ENCODE peak calls at places on chromosomes 5 and 9, in ten cellular contexts. J is AG04450, U is NB4, Y is cardiac fibroblast, E is OCI-LY7, M is heart right ventricle, I is upper lobe of right lung, G is cardiac muscle cell, Q is lower lobe of right lung, W is PC-9. S is an unnamed sample.

GRCh38 chr5:93870649-93871048 is 129.2 kb upstream of the POU5F2 start:
- DNase-seq in J (no peak), U (no peak), Y (no peak), E (no peak), M (no peak), I (no peak), G (no peak), Q (no peak), W (no peak), S (no peak)

GRCh38 chr5:98770158-98770910 is 3.1 kb upstream of the RGMB start:
- DNase-seq in J (no peak), U (peak), Y (peak), E (no peak), M (peak), I (peak), G (peak), Q (peak), W (peak), S (peak)

GRCh38 chr9:2028888-2029287 is 13.7 kb downstream of the SMARCA2 start:
- DNase-seq in J (no peak), U (no peak), Y (no peak), E (no peak), M (no peak), I (no peak), G (no peak), Q (no peak), W (no peak), S (no peak)

GRCh38 chr5:83632874-83633273 is 87.8 kb downstream of the HAPLN1 start:
- DNase-seq in J (peak), U (no peak), Y (peak), E (no peak), M (no peak), I (no peak), G (peak), Q (no peak), W (peak), S (peak)

GRCh38 chr5:14806452-14806851 is 65.1 kb downstream of the ANKH start:
- DNase-seq in J (peak), U (no peak), Y (peak), E (no peak), M (peak), I (no peak), G (peak), Q (no peak), W (no peak), S (peak)

GRCh38 chr5:96220610-96221390 is 212.2 kb downstream of the PCSK1 start:
- DNase-seq in J (no peak), U (no peak), Y (peak), E (no peak), M (no peak), I (no peak), G (peak), Q (no peak), W (no peak), S (peak)

GRCh38 chr9:89054865-89055495 is 63.7 kb downstream of the S1PR3 start:
- DNase-seq in J (no peak), U (no peak), Y (no peak), E (no peak), M (no peak), I (no peak), G (no peak), Q (no peak), W (no peak), S (no peak)

GRCh38 chr5:172691886-172692285 is 50.8 kb downstream of the NEURL1B start:
- DNase-seq in J (no peak), U (no peak), Y (no peak), E (no peak), M (no peak), I (no peak), G (no peak), Q (no peak), W (no peak), S (no peak)

GRCh38 chr5:150410524-150411244 is 2.0 kb downstream of the CD74 start:
- DNase-seq in J (peak), U (peak), Y (peak), E (peak), M (no peak), I (no peak), G (peak), Q (no peak), W (peak), S (peak)

GRCh38 chr9:86354882-86355399 is 731 bp upstream of the TUT7 start:
- DNase-seq in J (no peak), U (no peak), Y (peak), E (peak), M (no peak), I (no peak), G (peak), Q (no peak), W (no peak), S (no peak)

GRCh38 chr5:64811050-64811640 is 42.4 kb downstream of the CWC27 start:
- DNase-seq in J (peak), U (peak), Y (peak), E (peak), M (no peak), I (no peak), G (peak), Q (no peak), W (no peak), S (peak)

GRCh38 chr9:116689117-116689516 is 2.0 kb downstream of the TRIM32 start:
- DNase-seq in J (no peak), U (no peak), Y (no peak), E (no peak), M (no peak), I (no peak), G (no peak), Q (no peak), W (no peak), S (no peak)
- H3K4me3 ChIP-seq in J (no peak), U (no peak), Y (no peak), E (no peak), M (no peak), I (no peak), G (no peak), Q (no peak), W (no peak), S (no peak)

GRCh38 chr9:137303031-137303892 is 1.2 kb upstream of the NRARP start:
- DNase-seq in J (no peak), U (peak), Y (no peak), E (no peak), M (peak), I (peak), G (no peak), Q (peak), W (no peak), S (no peak)

GRCh38 chr9:137303893-137304382 is 1.9 kb upstream of the NRARP start:
- DNase-seq in J (no peak), U (no peak), Y (no peak), E (no peak), M (peak), I (peak), G (no peak), Q (no peak), W (no peak), S (no peak)

GRCh38 chr9:137305060-137305787 is 3.2 kb upstream of the NRARP start:
- DNase-seq in J (no peak), U (no peak), Y (peak), E (peak), M (peak), I (peak), G (peak), Q (peak), W (peak), S (peak)

GRCh38 chr9:137305788-137306545 is 3.9 kb upstream of the NRARP start:
- DNase-seq in J (no peak), U (no peak), Y (no peak), E (no peak), M (peak), I (peak), G (no peak), Q (no peak), W (no peak), S (no peak)

GRCh38 chr9:137304383-137305059 is 2.5 kb upstream of the NRARP start:
- DNase-seq in J (no peak), U (no peak), Y (no peak), E (no peak), M (peak), I (peak), G (no peak), Q (no peak), W (no peak), S (no peak)
- TF ChIP-seq CTCF in J (peak), U (no peak), Y (peak), E (peak), M (no peak), I (peak), G (peak), Q (peak), W (no peak), S (no peak)

GRCh38 chr5:124628721-124629596 is 117.5 kb downstream of the ZNF608 start:
- DNase-seq in J (peak), U (peak), Y (peak), E (no peak), M (no peak), I (no peak), G (peak), Q (no peak), W (peak), S (peak)
- H3K4me3 ChIP-seq in J (no peak), U (no peak), Y (no peak), E (no peak), M (no peak), I (no peak), G (no peak), Q (no peak), W (peak), S (no peak)

DNA sequence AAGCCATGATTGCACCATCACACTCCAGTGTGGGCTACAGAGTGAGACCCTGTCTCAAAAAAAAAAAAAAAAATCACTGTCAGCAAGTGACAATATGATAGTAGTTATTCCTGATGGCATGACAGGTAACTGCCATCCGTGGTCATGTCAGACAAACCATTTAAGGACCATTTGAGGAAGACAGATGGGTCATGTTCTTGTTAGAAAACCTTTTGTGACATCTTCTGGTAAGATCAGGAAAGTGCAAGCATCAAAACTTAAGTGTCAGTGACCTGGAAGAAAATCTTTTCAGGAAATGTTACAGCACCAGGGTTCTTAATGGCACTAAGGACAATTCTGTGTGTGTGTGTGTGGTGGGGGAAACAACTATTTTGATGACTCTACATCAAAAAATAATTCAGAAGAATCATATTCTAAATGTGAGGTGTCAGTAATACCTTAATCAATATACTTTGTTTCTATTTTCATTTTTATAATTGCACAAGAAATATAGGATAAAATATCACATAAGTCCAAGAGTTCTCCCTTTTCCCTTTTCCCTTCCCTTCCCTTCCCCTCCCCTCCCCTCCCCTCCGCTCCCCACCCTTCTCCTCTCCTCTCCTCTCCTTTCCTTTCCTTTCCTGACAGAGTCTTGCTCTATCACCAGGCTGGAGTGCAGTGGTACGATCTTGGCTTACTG is 17.8 kb downstream of the SLC38A9 start:
- DNase-seq in J (no peak), U (peak), Y (peak), E (peak), M (no peak), I (no peak), G (peak), Q (no peak), W (no peak), S (peak)
- TF ChIP-seq CTCF in J (peak), U (peak), Y (peak), E (peak), M (no peak), I (peak), G (peak), Q (peak), W (peak), S (peak)

GRCh38 chr9:101487443-101487855 is 46.2 kb upstream of the RNF20 start:
- DNase-seq in J (no peak), U (no peak), Y (no peak), E (no peak), M (no peak), I (no peak), G (no peak), Q (no peak), W (no peak), S (no peak)
- H3K4me3 ChIP-seq in J (peak), U (no peak), Y (no peak), E (no peak), M (peak), I (peak), G (peak), Q (peak), W (no peak), S (peak)

GRCh38 chr5:9573796-9574195 is 27.9 kb upstream of the SEMA5A start:
- DNase-seq in J (no peak), U (no peak), Y (no peak), E (no peak), M (no peak), I (no peak), G (no peak), Q (no peak), W (no peak), S (no peak)

GRCh38 chr5:9567039-9567438 is 21.2 kb upstream of the SEMA5A start:
- DNase-seq in J (no peak), U (no peak), Y (no peak), E (no peak), M (no peak), I (no peak), G (no peak), Q (no peak), W (no peak), S (no peak)

GRCh38 chr5:9570876-9571275 is 25.0 kb upstream of the SEMA5A start:
- DNase-seq in J (no peak), U (no peak), Y (no peak), E (no peak), M (no peak), I (no peak), G (no peak), Q (no peak), W (no peak), S (no peak)

DNA sequence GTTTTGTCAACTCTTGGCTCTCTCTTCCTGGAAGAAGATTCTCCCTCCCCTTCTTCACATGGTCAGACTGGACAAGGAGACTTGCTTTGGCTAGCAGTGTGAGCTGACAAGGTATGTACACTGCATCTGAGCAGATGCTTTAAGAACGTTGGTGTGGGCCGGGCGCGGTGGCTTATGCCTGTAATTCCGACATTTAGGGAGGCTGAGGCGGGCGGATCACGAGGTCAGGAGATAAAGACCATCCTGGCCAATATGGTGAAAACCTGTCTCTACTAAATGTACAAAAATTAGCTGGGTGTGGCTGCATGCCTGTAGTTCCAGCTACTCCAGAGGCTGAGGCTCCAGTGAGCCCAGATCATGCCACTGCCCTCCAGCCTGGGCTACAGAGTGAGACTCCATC is 26.4 kb upstream of the SEMA5A start:
- DNase-seq in J (no peak), U (no peak), Y (no peak), E (no peak), M (no peak), I (no peak), G (no peak), Q (no peak), W (no peak), S (no peak)
- TF ChIP-seq CTCF in J (no peak), U (no peak), Y (no peak), E (no peak), M (no peak), I (no peak), G (no peak), Q (no peak), W (no peak), S (no peak)

DNA sequence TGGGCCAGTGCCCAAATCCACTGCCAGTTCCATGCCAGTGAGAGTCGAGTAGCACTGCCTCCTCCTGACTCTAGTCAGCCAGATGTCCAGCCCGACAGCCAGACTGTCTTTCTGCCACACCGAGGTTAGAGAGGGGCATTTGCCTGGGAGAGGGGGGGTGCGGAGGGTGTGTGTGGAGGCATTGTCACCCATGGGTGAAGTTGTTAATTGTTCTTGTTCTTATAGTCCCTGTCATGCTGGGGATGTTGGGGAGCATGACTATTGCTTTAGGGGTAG is 1.1 kb downstream of the RGP1 start:
- DNase-seq in J (no peak), U (no peak), Y (no peak), E (no peak), M (no peak), I (no peak), G (no peak), Q (no peak), W (no peak), S (no peak)
- H3K4me3 ChIP-seq in J (peak), U (no peak), Y (peak), E (peak), M (peak), I (peak), G (peak), Q (peak), W (peak), S (peak)

S was measured in astrocyte of the spinal cord.